ENCODE peak calls at places on chromosomes 5 and 9, in eight cellular contexts. U is adrenal gland, G is tibial artery, W is AG10803, F is HCT116, L is OCI-LY7, H is epithelial cell of esophagus, N is lower lobe of right lung. C is an unnamed sample.

GRCh38 chr5:114201332-114201731 is 160.5 kb upstream of the KCNN2 start:
- DNase-seq in U (no peak), G (no peak), L (no peak), F (no peak), N (no peak), W (no peak), H (no peak), C (no peak)

GRCh38 chr5:96733771-96734498 is 71.8 kb downstream of the CAST start:
- DNase-seq in U (no peak), H (peak), G (no peak), W (no peak), F (peak), L (no peak), N (no peak), C (peak)

GRCh38 chr5:135565691-135566421 is 12.9 kb downstream of the CXCL14 start:
- DNase-seq in F (peak), N (peak), G (peak), W (peak), L (peak), H (peak), U (peak), C (peak)

GRCh38 chr5:42974546-42974945 is 65.6 kb downstream of the ANXA2R start:
- DNase-seq in U (no peak), N (no peak), G (no peak), H (peak), L (no peak), F (no peak), W (peak), C (peak)

GRCh38 chr9:15824310-15824709 is 271.5 kb downstream of the CCDC171 start:
- DNase-seq in G (no peak), U (no peak), N (no peak), L (peak), H (peak), W (no peak), F (peak), C (peak)

GRCh38 chr9:4827224-4827623 is 34.5 kb downstream of the RCL1 start:
- DNase-seq in F (no peak), W (no peak), U (no peak), N (no peak), L (no peak), H (no peak), G (no peak), C (no peak)

GRCh38 chr9:37550781-37551180 is 25.4 kb downstream of the FBXO10 start:
- DNase-seq in H (no peak), N (no peak), F (no peak), U (no peak), G (no peak), W (peak), L (no peak), C (peak)

GRCh38 chr5:171207256-171207866 is 101.7 kb upstream of the TLX3 start:
- DNase-seq in U (no peak), L (peak), W (peak), F (peak), N (no peak), G (no peak), H (peak), C (peak)

GRCh38 chr9:37953204-37953774 is 49.4 kb upstream of the SLC25A51 start:
- DNase-seq in U (no peak), W (no peak), G (no peak), L (no peak), F (no peak), N (peak), H (no peak), C (no peak)

GRCh38 chr5:56581426-56581825 is 233.9 kb upstream of the MAP3K1 start:
- DNase-seq in G (no peak), U (no peak), N (no peak), W (no peak), F (no peak), H (no peak), L (no peak), C (no peak)

GRCh38 chr9:130593020-130593419 is 13.6 kb downstream of the FUBP3 start:
- DNase-seq in F (no peak), W (no peak), L (no peak), H (no peak), U (no peak), G (no peak), N (no peak), C (no peak)

GRCh38 chr5:14869286-14870164 is 2.1 kb downstream of the ANKH start:
- DNase-seq in L (peak), H (no peak), G (no peak), F (no peak), W (no peak), U (no peak), N (no peak), C (no peak)

GRCh38 chr5:12951846-12952245 is 992.6 kb downstream of the DNAH5 start:
- DNase-seq in G (no peak), N (no peak), H (peak), L (no peak), F (no peak), U (no peak), W (no peak), C (no peak)

GRCh38 chr5:40223884-40224402 is 455.8 kb upstream of the PTGER4 start:
- DNase-seq in U (no peak), N (no peak), F (no peak), G (no peak), L (no peak), W (peak), H (peak), C (peak)

GRCh38 chr5:151772029-151772867 is 494 bp downstream of the G3BP1 start:
- DNase-seq in H (peak), G (peak), W (no peak), U (peak), F (no peak), L (peak), N (peak), C (peak)

GRCh38 chr5:180130291-180130869 is 58.8 kb upstream of the RNF130 start:
- DNase-seq in W (no peak), G (no peak), H (no peak), U (no peak), F (no peak), N (no peak), L (no peak), C (no peak)

GRCh38 chr9:86854898-86855523 is 92.3 kb downstream of the GAS1 start:
- DNase-seq in N (no peak), W (peak), G (no peak), U (no peak), L (no peak), H (peak), F (no peak), C (peak)

GRCh38 chr5:14145356-14146334 is 2.5 kb downstream of the TRIO start:
- DNase-seq in W (peak), H (no peak), L (no peak), U (no peak), F (no peak), N (no peak), G (no peak), C (peak)

GRCh38 chr5:2207966-2208544 is 325.3 kb upstream of the IRX4 start:
- DNase-seq in G (no peak), L (no peak), F (no peak), H (no peak), W (peak), N (no peak), U (no peak), C (no peak)

GRCh38 chr9:135586601-135587109 is 25.1 kb downstream of the PAEP start:
- DNase-seq in H (no peak), U (no peak), L (no peak), F (no peak), N (no peak), G (no peak), W (no peak), C (no peak)

GRCh38 chr5:124088289-124089064 is 576.5 kb downstream of the CSNK1G3 start:
- DNase-seq in U (no peak), N (no peak), G (no peak), F (no peak), L (no peak), H (no peak), W (no peak), C (no peak)

GRCh38 chr5:126961702-126962101 is 68.7 kb downstream of the MARCHF3 start:
- DNase-seq in G (no peak), N (no peak), F (no peak), U (no peak), W (no peak), H (peak), L (no peak), C (no peak)

GRCh38 chr5:143433680-143434079 is 30.2 kb upstream of the NR3C1 start:
- DNase-seq in H (no peak), L (peak), N (no peak), F (no peak), G (no peak), W (no peak), U (no peak), C (no peak)

GRCh38 chr5:10724799-10725507 is 36.1 kb downstream of the DAP start:
- DNase-seq in U (peak), H (peak), N (no peak), F (peak), G (peak), W (peak), L (no peak), C (peak)

GRCh38 chr9:14627513-14627912 is 65.7 kb downstream of the ZDHHC21 start:
- DNase-seq in F (no peak), G (no peak), W (no peak), L (no peak), H (no peak), N (no peak), U (no peak), C (no peak)

GRCh38 chr5:1800470-1801060 is 642 bp upstream of the NDUFS6 start:
- DNase-seq in H (peak), N (no peak), W (no peak), G (peak), U (no peak), F (no peak), L (no peak), C (peak)

DNA sequence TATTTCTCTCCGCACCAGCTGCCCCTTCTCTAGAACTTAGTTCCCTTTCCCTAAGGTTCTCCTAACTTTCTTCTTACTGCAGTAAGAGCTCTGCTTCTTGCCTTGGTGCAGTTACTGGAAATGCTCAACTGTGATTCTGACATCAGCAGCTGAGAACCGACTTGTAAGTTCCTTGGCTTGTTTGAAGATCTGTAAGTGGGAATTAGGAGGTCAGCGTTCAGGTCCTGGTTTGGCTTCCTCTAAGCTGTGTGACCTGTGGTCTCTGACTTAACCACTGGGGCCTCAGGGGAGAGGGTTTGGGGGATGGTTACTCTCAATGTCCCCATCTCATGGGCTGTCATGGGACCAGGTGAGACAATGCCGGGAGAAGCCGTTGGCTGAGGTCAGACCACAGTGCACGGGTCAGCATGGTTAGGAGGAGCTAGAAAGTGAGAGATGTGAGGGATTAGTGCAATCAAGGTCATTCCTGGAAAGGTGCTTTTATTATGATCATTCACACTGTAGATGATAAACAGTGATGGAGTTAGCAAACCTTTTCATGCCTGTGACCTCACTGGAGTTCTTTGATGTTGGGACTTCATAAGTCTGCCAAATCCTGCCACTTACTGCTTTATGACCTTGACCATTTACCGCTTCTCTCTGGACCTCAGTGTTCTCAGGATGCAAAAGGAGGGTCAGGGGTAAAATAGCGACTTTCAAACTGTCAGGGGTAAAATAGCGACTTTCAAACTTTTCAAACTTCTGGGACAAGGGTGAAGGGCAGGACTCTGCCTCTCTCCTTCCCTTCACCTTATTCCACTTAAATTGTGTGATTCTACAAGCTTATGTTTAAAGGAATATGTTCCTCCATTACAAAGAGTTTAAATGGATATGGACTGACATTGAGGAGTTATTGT is 7.3 kb downstream of the PAPPA start:
- DNase-seq in N (no peak), W (no peak), F (no peak), L (no peak), G (no peak), H (no peak), U (no peak), C (no peak)
- TF ChIP-seq CTCF in N (no peak), W (no peak), F (no peak), L (no peak), G (no peak), H (no peak), U (no peak), C (no peak)

GRCh38 chr9:127569819-127570401 is 42.2 kb upstream of the STXBP1 start:
- DNase-seq in F (no peak), U (no peak), W (peak), L (peak), N (no peak), G (no peak), H (peak), C (peak)
- H3K4me3 ChIP-seq in F (peak), U (no peak), W (peak), L (peak), N (peak), G (peak), H (peak), C (peak)

GRCh38 chr9:125268394-125269013 is 6.9 kb downstream of the GAPVD1 start:
- DNase-seq in L (no peak), U (no peak), F (no peak), W (no peak), N (no peak), G (peak), H (no peak), C (no peak)
- TF ChIP-seq CTCF in L (no peak), U (no peak), F (no peak), W (no peak), N (no peak), G (no peak), H (no peak), C (no peak)

GRCh38 chr9:27665121-27665520 is 91.8 kb upstream of the C9orf72 start:
- DNase-seq in G (no peak), U (no peak), L (no peak), N (no peak), F (no peak), H (peak), W (no peak), C (no peak)
- H3K4me3 ChIP-seq in G (no peak), U (no peak), L (no peak), N (no peak), F (no peak), H (no peak), W (no peak), C (no peak)

C was measured in astrocyte of the spinal cord.